ENCODE peak calls at places on chromosomes 5 and 9, in five cellular contexts. A, S, M, J and K are unnamed samples.

GRCh38 chr9:70406446-70406862 is 8.0 kb downstream of the KLF9 start:
- DNase-seq in A (peak; percentile 33), S (no peak), M (peak; percentile 59), J (no peak), K (no peak)

GRCh38 chr5:82104872-82105271 is 133.0 kb downstream of the ATG10 start:
- DNase-seq in A (no peak), S (no peak), M (no peak), J (no peak), K (no peak)

GRCh38 chr5:141488591-141489478 is at the start of gene PCDHGC5:
- DNase-seq in A (no peak), S (no peak), M (peak; percentile 51), J (no peak), K (no peak)

GRCh38 chr5:96597441-96598020 is 64.6 kb upstream of the CAST start:
- DNase-seq in A (no peak), S (no peak), M (peak; percentile 42), J (no peak), K (no peak)

GRCh38 chr5:170885281-170885680 is 23.5 kb downstream of the RANBP17 start:
- DNase-seq in A (no peak), S (no peak), M (no peak), J (no peak), K (no peak)

GRCh38 chr9:106860731-106861584 is 2.0 kb upstream of the ZNF462 start:
- DNase-seq in A (peak; percentile 46), S (no peak), M (peak; percentile 20), J (peak; percentile 58), K (peak; percentile 22)

GRCh38 chr9:14226855-14227532 is 86.9 kb downstream of the NFIB start:
- DNase-seq in A (no peak), S (no peak), M (no peak), J (no peak), K (no peak)

GRCh38 chr5:107223066-107223465 is 447.7 kb downstream of the EFNA5 start:
- DNase-seq in A (no peak), S (no peak), M (no peak), J (no peak), K (no peak)

GRCh38 chr5:52876456-52876855 is 88.7 kb downstream of the ITGA1 start:
- DNase-seq in A (no peak), S (no peak), M (peak; percentile 83), J (no peak), K (no peak)

GRCh38 chr9:131180454-131180853 is 55.1 kb downstream of the NUP214 start:
- DNase-seq in A (no peak), S (no peak), M (peak; percentile 94), J (no peak), K (no peak)

GRCh38 chr5:65194871-65195270 is 286.8 kb downstream of the ADAMTS6 start:
- DNase-seq in A (no peak), S (no peak), M (no peak), J (no peak), K (no peak)

GRCh38 chr5:9207820-9208418 is 338.0 kb downstream of the SEMA5A start:
- DNase-seq in A (no peak), S (no peak), M (no peak), J (no peak), K (no peak)

GRCh38 chr5:148905541-148905940 is 79.1 kb downstream of the ADRB2 start:
- DNase-seq in A (no peak), S (no peak), M (no peak), J (no peak), K (no peak)
- H3K27ac ChIP-seq in A (peak overlapping the region; percentile 39), S (no peak overlapping the region), M (no peak overlapping the region), J (no peak overlapping the region), K (peak overlapping the region; percentile 59)

GRCh38 chr5:60699549-60700346 is at the start of gene DEPDC1B:
- DNase-seq in A (peak; percentile 91), S (peak; percentile 90), M (peak; percentile 87), J (peak; percentile 94), K (peak; percentile 58)
- TF ChIP-seq CTCF in A (no peak), S (no peak), M (peak; percentile 62), J (no peak), K (no peak)

GRCh38 chr9:90808226-90808797 is 6.7 kb downstream of the SYK start:
- DNase-seq in A (no peak), S (no peak), M (no peak), J (no peak), K (no peak)
- H3K27ac ChIP-seq in A (peak overlapping the region; percentile 37), S (no peak overlapping the region), M (no peak overlapping the region), J (no peak overlapping the region), K (no peak overlapping the region)

GRCh38 chr5:1703352-1704050 is 96.1 kb downstream of the MRPL36 start:
- DNase-seq in A (no peak), S (no peak), M (no peak), J (no peak), K (no peak)
- TF ChIP-seq CTCF in A (no peak), S (no peak), M (no peak), J (no peak), K (no peak)

GRCh38 chr5:76820491-76820890 is 1.7 kb downstream of the F2RL1 start:
- DNase-seq in A (no peak), S (no peak), M (no peak), J (no peak), K (no peak)
- H3K27ac ChIP-seq in A (peak overlapping the region; percentile 89), S (peak overlapping the region; percentile 61), M (peak overlapping the region; percentile 81), J (peak overlapping the region; percentile 91), K (no peak overlapping the region)